ENCODE peak calls at places on chromosomes 4 and X, in eight cellular contexts. One of them, this sample, is unnamed.

GRCh38 chr4:84379881-84380618 is 119.0 kb downstream of the NKX6-1 start:
- DNase-seq in AG10803: peak; percentile 78
- DNase-seq in brain microvascular endothelial cell: peak; percentile 47
- DNase-seq in ovary: no peak
- DNase-seq in AG04450: no peak
- DNase-seq in psoas muscle: no peak
- DNase-seq in HFFc6: no peak
- DNase-seq in GM10248: no peak
- DNase-seq in this sample: peak; percentile 94

GRCh38 chr4:8892556-8893226 is 21.1 kb upstream of the HMX1 start:
- DNase-seq in AG10803: no peak
- DNase-seq in brain microvascular endothelial cell: no peak
- DNase-seq in ovary: no peak
- DNase-seq in AG04450: no peak
- DNase-seq in psoas muscle: no peak
- DNase-seq in HFFc6: no peak
- DNase-seq in GM10248: no peak
- DNase-seq in this sample: no peak

GRCh38 chr4:89724716-89725115 is 112.2 kb downstream of the SNCA start:
- DNase-seq in AG10803: peak; percentile 54
- DNase-seq in brain microvascular endothelial cell: peak; percentile 63
- DNase-seq in ovary: no peak
- DNase-seq in AG04450: peak; percentile 48
- DNase-seq in psoas muscle: no peak
- DNase-seq in HFFc6: peak; percentile 84
- DNase-seq in GM10248: no peak
- DNase-seq in this sample: peak; percentile 37

GRCh38 chr4:7725951-7726350 is 213.7 kb downstream of the AFAP1 start:
- DNase-seq in AG10803: peak; percentile 48
- DNase-seq in brain microvascular endothelial cell: no peak
- DNase-seq in ovary: no peak
- DNase-seq in AG04450: no peak
- DNase-seq in psoas muscle: no peak
- DNase-seq in HFFc6: peak; percentile 70
- DNase-seq in GM10248: no peak
- DNase-seq in this sample: peak; percentile 49

GRCh38 chr4:182449960-182450359 is 206.8 kb downstream of the TENM3 start:
- DNase-seq in AG10803: peak; percentile 28
- DNase-seq in brain microvascular endothelial cell: no peak
- DNase-seq in ovary: no peak
- DNase-seq in AG04450: no peak
- DNase-seq in psoas muscle: no peak
- DNase-seq in HFFc6: no peak
- DNase-seq in GM10248: no peak
- DNase-seq in this sample: no peak

GRCh38 chr4:3036131-3036952 is 38.0 kb downstream of the HTT-AS start:
- DNase-seq in AG10803: no peak
- DNase-seq in brain microvascular endothelial cell: no peak
- DNase-seq in ovary: no peak
- DNase-seq in AG04450: no peak
- DNase-seq in psoas muscle: no peak
- DNase-seq in HFFc6: no peak
- DNase-seq in GM10248: peak; percentile 19
- DNase-seq in this sample: no peak

GRCh38 chrX:27336466-27337091 is 126.6 kb downstream of the PPP4R3C start:
- DNase-seq in AG10803: no peak
- DNase-seq in brain microvascular endothelial cell: peak; percentile 15
- DNase-seq in ovary: no peak
- DNase-seq in AG04450: no peak
- DNase-seq in psoas muscle: no peak
- DNase-seq in HFFc6: no peak
- DNase-seq in GM10248: peak; percentile 18
- DNase-seq in this sample: peak; percentile 46

GRCh38 chr4:99651370-99651769 is 6.3 kb downstream of the C4orf54 start:
- DNase-seq in AG10803: no peak
- DNase-seq in brain microvascular endothelial cell: no peak
- DNase-seq in ovary: no peak
- DNase-seq in AG04450: no peak
- DNase-seq in psoas muscle: peak; percentile 71
- DNase-seq in HFFc6: no peak
- DNase-seq in GM10248: no peak
- DNase-seq in this sample: no peak

GRCh38 chr4:39950861-39951481 is 26.7 kb downstream of the PDS5A start:
- DNase-seq in AG10803: peak; percentile 15
- DNase-seq in brain microvascular endothelial cell: no peak
- DNase-seq in ovary: no peak
- DNase-seq in AG04450: no peak
- DNase-seq in psoas muscle: no peak
- DNase-seq in HFFc6: no peak
- DNase-seq in GM10248: no peak
- DNase-seq in this sample: no peak

GRCh38 chr4:82493721-82494425 is 63.5 kb downstream of the ENOPH1 start:
- DNase-seq in AG10803: peak; percentile 71
- DNase-seq in brain microvascular endothelial cell: no peak
- DNase-seq in ovary: no peak
- DNase-seq in AG04450: no peak
- DNase-seq in psoas muscle: no peak
- DNase-seq in HFFc6: peak; percentile 83
- DNase-seq in GM10248: no peak
- DNase-seq in this sample: no peak

GRCh38 chrX:31266172-31267076 is 194.6 kb upstream of the FTHL17 start:
- DNase-seq in AG10803: no peak
- DNase-seq in brain microvascular endothelial cell: no peak
- DNase-seq in ovary: peak; percentile 69
- DNase-seq in AG04450: no peak
- DNase-seq in psoas muscle: peak; percentile 57
- DNase-seq in HFFc6: no peak
- DNase-seq in GM10248: peak; percentile 73
- DNase-seq in this sample: peak; percentile 53

GRCh38 chrX:103585421-103586313 is at the start of gene TCEAL4:
- DNase-seq in AG10803: peak; percentile 12
- DNase-seq in brain microvascular endothelial cell: peak; percentile 20
- DNase-seq in ovary: peak; percentile 74
- DNase-seq in AG04450: no peak
- DNase-seq in psoas muscle: peak; percentile 75
- DNase-seq in HFFc6: no peak
- DNase-seq in GM10248: peak; percentile 50
- DNase-seq in this sample: peak; percentile 38

GRCh38 chr4:74021617-74022016 is 16.9 kb downstream of the CXCL3 start:
- DNase-seq in AG10803: no peak
- DNase-seq in brain microvascular endothelial cell: no peak
- DNase-seq in ovary: no peak
- DNase-seq in AG04450: no peak
- DNase-seq in psoas muscle: no peak
- DNase-seq in HFFc6: no peak
- DNase-seq in GM10248: no peak
- DNase-seq in this sample: no peak

GRCh38 chrX:71671043-71671829 is 3.9 kb downstream of the LOC101059915 start:
- DNase-seq in AG10803: no peak
- DNase-seq in brain microvascular endothelial cell: no peak
- DNase-seq in ovary: no peak
- DNase-seq in AG04450: no peak
- DNase-seq in psoas muscle: no peak
- DNase-seq in HFFc6: no peak
- DNase-seq in GM10248: no peak
- DNase-seq in this sample: no peak

GRCh38 chr4:150501019-150501727 is 80.8 kb upstream of the MAB21L2 start:
- DNase-seq in AG10803: peak; percentile 81
- DNase-seq in brain microvascular endothelial cell: peak; percentile 57
- DNase-seq in ovary: no peak
- DNase-seq in AG04450: peak; percentile 39
- DNase-seq in psoas muscle: no peak
- DNase-seq in HFFc6: peak; percentile 82
- DNase-seq in GM10248: no peak
- DNase-seq in this sample: peak; percentile 89

GRCh38 chr4:52979020-52979419 is 116.9 kb downstream of the RASL11B start:
- DNase-seq in AG10803: no peak
- DNase-seq in brain microvascular endothelial cell: no peak
- DNase-seq in ovary: no peak
- DNase-seq in AG04450: no peak
- DNase-seq in psoas muscle: no peak
- DNase-seq in HFFc6: no peak
- DNase-seq in GM10248: no peak
- DNase-seq in this sample: peak; percentile 20

GRCh38 chr4:20253799-20254409 is 2.2 kb downstream of the SLIT2 start:
- DNase-seq in AG10803: peak; percentile 45
- DNase-seq in brain microvascular endothelial cell: no peak
- DNase-seq in ovary: peak; percentile 28
- DNase-seq in AG04450: no peak
- DNase-seq in psoas muscle: peak; percentile 71
- DNase-seq in HFFc6: no peak
- DNase-seq in GM10248: peak; percentile 24
- DNase-seq in this sample: no peak

GRCh38 chr4:5162909-5163508 is 111.7 kb downstream of the STK32B start:
- DNase-seq in AG10803: no peak
- DNase-seq in brain microvascular endothelial cell: no peak
- DNase-seq in ovary: no peak
- DNase-seq in AG04450: no peak
- DNase-seq in psoas muscle: no peak
- DNase-seq in HFFc6: no peak
- DNase-seq in GM10248: no peak
- DNase-seq in this sample: no peak

GRCh38 chrX:129754266-129755024 is 15.7 kb downstream of the XPNPEP2 start:
- DNase-seq in AG10803: no peak
- DNase-seq in brain microvascular endothelial cell: no peak
- DNase-seq in ovary: no peak
- DNase-seq in AG04450: no peak
- DNase-seq in psoas muscle: peak; percentile 25
- DNase-seq in HFFc6: no peak
- DNase-seq in GM10248: no peak
- DNase-seq in this sample: no peak

GRCh38 chr4:129344058-129344457 is 248.1 kb downstream of the C4orf33 start:
- DNase-seq in AG10803: peak; percentile 6
- DNase-seq in brain microvascular endothelial cell: peak; percentile 40
- DNase-seq in ovary: no peak
- DNase-seq in AG04450: no peak
- DNase-seq in psoas muscle: no peak
- DNase-seq in HFFc6: peak; percentile 19
- DNase-seq in GM10248: peak; percentile 15
- DNase-seq in this sample: peak; percentile 75

DNA sequence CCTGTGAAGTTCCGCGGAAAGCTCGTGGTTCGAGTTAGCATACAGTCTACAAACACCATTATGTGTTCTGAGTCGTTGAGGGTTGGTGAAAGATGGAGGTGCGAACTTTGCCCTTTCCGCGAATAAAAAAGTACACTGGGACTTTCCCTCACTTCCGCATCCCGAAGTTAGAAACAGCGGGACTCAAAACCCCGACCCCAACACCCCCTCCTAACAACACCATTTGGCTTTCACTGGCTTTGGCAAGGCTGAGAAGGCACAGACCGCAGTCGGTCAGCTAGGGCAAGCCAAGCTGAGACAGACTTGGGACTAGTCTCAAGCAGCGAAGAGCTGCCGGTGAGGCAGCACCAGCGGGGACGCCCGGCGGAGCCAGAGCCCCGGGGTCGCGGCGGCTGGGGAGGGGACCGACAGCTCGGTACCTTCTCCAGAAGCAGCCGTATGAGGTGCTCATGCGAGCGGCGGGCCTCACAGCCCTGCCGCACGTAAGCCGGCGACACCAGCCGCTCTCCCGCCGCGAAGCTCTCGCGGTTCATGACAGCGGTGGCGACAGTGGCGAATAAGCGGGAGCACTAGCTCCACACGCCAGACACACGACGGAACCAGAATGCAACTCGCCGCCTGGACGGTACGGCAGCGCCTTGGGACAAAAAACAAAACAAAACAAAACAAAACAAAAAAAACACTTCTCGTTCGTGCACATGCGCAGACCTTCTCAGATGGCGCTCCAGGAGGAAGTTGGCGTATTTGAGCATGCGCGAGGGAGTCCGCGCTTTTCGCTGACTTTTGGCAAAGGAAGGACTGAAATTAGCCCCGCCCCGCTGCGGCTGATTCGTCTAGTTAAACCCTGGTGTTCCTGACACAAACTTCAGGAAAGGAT is at the start of gene SEPSECS:
- DNase-seq in AG10803: peak; percentile 94
- DNase-seq in brain microvascular endothelial cell: peak; percentile 96
- DNase-seq in ovary: peak; percentile 99
- DNase-seq in AG04450: peak; percentile 94
- DNase-seq in psoas muscle: peak; percentile 98
- DNase-seq in HFFc6: peak; percentile 97
- DNase-seq in GM10248: peak; percentile 91
- DNase-seq in this sample: peak; percentile 98
- TF ChIP-seq CTCF in AG10803: no peak
- TF ChIP-seq CTCF in brain microvascular endothelial cell: no peak
- TF ChIP-seq CTCF in ovary: peak; percentile 30
- TF ChIP-seq CTCF in AG04450: no peak
- TF ChIP-seq CTCF in psoas muscle: no peak
- TF ChIP-seq CTCF in HFFc6: no peak
- TF ChIP-seq CTCF in GM10248: no peak
- TF ChIP-seq CTCF in this sample: no peak

DNA sequence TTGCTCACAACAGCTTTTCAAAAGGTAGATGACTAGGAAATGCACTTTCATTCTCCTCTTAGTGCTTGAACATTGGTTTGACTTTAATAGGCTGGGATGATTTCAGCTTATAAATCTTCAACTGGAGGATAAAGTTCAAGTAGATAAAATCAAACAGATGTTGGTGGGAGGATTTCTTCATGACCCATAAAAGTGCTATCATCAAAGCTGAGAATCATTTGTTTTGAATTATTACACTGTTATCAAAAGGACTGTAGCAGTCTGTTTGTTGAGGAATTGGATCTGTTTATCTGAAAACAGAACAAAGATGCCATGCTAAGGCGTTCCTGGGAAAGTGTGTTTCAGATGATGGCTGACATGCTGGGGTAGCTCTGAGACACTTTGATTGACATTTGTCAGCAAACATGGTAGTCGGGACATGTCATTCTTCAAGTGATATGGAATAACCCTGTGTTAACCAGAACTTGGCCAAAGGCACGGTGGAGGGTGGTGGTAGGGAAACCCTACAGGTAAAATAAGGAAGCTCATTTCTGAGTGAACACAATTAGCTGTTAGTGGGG is 304.0 kb upstream of the PITX2 start:
- DNase-seq in AG10803: no peak
- DNase-seq in brain microvascular endothelial cell: no peak
- DNase-seq in ovary: no peak
- DNase-seq in AG04450: no peak
- DNase-seq in psoas muscle: no peak
- DNase-seq in HFFc6: peak; percentile 2
- DNase-seq in GM10248: no peak
- DNase-seq in this sample: no peak
- TF ChIP-seq CTCF in AG10803: no peak
- TF ChIP-seq CTCF in brain microvascular endothelial cell: no peak
- TF ChIP-seq CTCF in ovary: no peak
- TF ChIP-seq CTCF in AG04450: no peak
- TF ChIP-seq CTCF in psoas muscle: no peak
- TF ChIP-seq CTCF in HFFc6: no peak
- TF ChIP-seq CTCF in GM10248: no peak
- TF ChIP-seq CTCF in this sample: no peak

GRCh38 chr4:184506527-184507121 is 32.3 kb upstream of the IRF2 start:
- DNase-seq in AG10803: no peak
- DNase-seq in brain microvascular endothelial cell: no peak
- DNase-seq in ovary: no peak
- DNase-seq in AG04450: no peak
- DNase-seq in psoas muscle: peak; percentile 53
- DNase-seq in HFFc6: no peak
- DNase-seq in GM10248: peak; percentile 73
- DNase-seq in this sample: peak; percentile 13
- TF ChIP-seq CTCF in AG10803: peak; percentile 31
- TF ChIP-seq CTCF in brain microvascular endothelial cell: peak; percentile 43
- TF ChIP-seq CTCF in ovary: no peak
- TF ChIP-seq CTCF in AG04450: peak; percentile 34
- TF ChIP-seq CTCF in psoas muscle: peak; percentile 28
- TF ChIP-seq CTCF in HFFc6: peak; percentile 49
- TF ChIP-seq CTCF in GM10248: no peak
- TF ChIP-seq CTCF in this sample: no peak

GRCh38 chr4:167117273-167117672 is 117.0 kb downstream of the SPOCK3 start:
- DNase-seq in AG10803: no peak
- DNase-seq in brain microvascular endothelial cell: no peak
- DNase-seq in ovary: no peak
- DNase-seq in AG04450: no peak
- DNase-seq in psoas muscle: no peak
- DNase-seq in HFFc6: no peak
- DNase-seq in GM10248: no peak
- DNase-seq in this sample: peak; percentile 34
- TF ChIP-seq CTCF in AG10803: no peak
- TF ChIP-seq CTCF in brain microvascular endothelial cell: no peak
- TF ChIP-seq CTCF in ovary: no peak
- TF ChIP-seq CTCF in AG04450: no peak
- TF ChIP-seq CTCF in psoas muscle: no peak
- TF ChIP-seq CTCF in HFFc6: no peak
- TF ChIP-seq CTCF in GM10248: no peak
- TF ChIP-seq CTCF in this sample: no peak

This sample was measured in MCF 10A.